ENCODE peak calls at places on chromosomes 5 and 9, in seven cellular contexts. U is kidney, P is left ventricle myocardium inferior, S is mesendoderm, D is psoas muscle, C is GM23248, V is stomach. X is an unnamed sample.

GRCh38 chr5:134079748-134080581 is 34.5 kb upstream of the TCF7 start:
- DNase-seq in V (no peak), U (no peak), P (no peak), D (no peak), S (no peak), C (no peak), X (no peak)

GRCh38 chr5:170302729-170303501 is 5.3 kb upstream of the LCP2 start:
- DNase-seq in V (no peak), D (peak; percentile 72), S (peak; percentile 46), C (no peak), U (peak; percentile 90), P (peak; percentile 63), X (peak; percentile 85)

GRCh38 chr5:155076379-155076778 is 62.8 kb downstream of the KIF4B start:
- DNase-seq in S (no peak), C (no peak), U (no peak), P (no peak), V (no peak), D (no peak), X (no peak)

GRCh38 chr5:122908662-122909061 is 63.2 kb downstream of the SNX24 start:
- DNase-seq in S (peak; percentile 54), P (no peak), D (no peak), V (no peak), U (no peak), C (peak; percentile 24), X (no peak)

GRCh38 chr5:74186351-74187315 is 453.9 kb downstream of the ENC1 start:
- DNase-seq in S (no peak), U (no peak), C (peak; percentile 60), V (no peak), P (no peak), D (no peak), X (no peak)

GRCh38 chr9:121073038-121073437 is 1.7 kb upstream of the CNTRL start:
- DNase-seq in V (peak; percentile 39), P (peak; percentile 36), S (no peak), C (peak; percentile 85), U (no peak), D (peak; percentile 64), X (peak; percentile 76)

GRCh38 chr9:95028855-95029219 is 288.7 kb downstream of the FANCC start:
- DNase-seq in C (no peak), V (no peak), S (no peak), P (no peak), U (no peak), D (no peak), X (no peak)

GRCh38 chr5:156824800-156825199 is 25.3 kb upstream of the PPP1R2B start:
- DNase-seq in C (peak; percentile 78), D (no peak), U (no peak), P (no peak), S (peak; percentile 80), V (no peak), X (no peak)

GRCh38 chr9:110977259-110977709 is 61.0 kb downstream of the LPAR1 start:
- DNase-seq in U (no peak), V (peak; percentile 70), P (no peak), S (no peak), D (no peak), C (peak; percentile 69), X (no peak)

GRCh38 chr5:78555870-78556269 is 92.7 kb downstream of the LHFPL2 start:
- DNase-seq in P (no peak), D (no peak), S (no peak), U (no peak), C (no peak), V (no peak), X (no peak)

GRCh38 chr9:125549465-125550215 is 157.4 kb downstream of the MAPKAP1 start:
- DNase-seq in S (no peak), C (peak; percentile 79), V (peak; percentile 77), U (no peak), P (no peak), D (peak; percentile 60), X (no peak)

GRCh38 chr9:7185612-7186011 is 427.8 kb downstream of the KDM4C start:
- DNase-seq in P (no peak), S (peak; percentile 99), C (peak; percentile 84), V (no peak), D (no peak), U (no peak), X (no peak)

GRCh38 chr9:127210851-127211730 is 53.5 kb upstream of the GARNL3 start:
- DNase-seq in D (no peak), S (peak; percentile 78), C (no peak), U (no peak), P (no peak), V (no peak), X (no peak)

GRCh38 chr5:54772232-54773168 is 212.9 kb downstream of the ESM1 start:
- DNase-seq in D (no peak), V (no peak), U (no peak), S (no peak), C (no peak), P (no peak), X (no peak)

GRCh38 chr5:13108281-13108680 is 836.2 kb downstream of the DNAH5 start:
- DNase-seq in P (no peak), V (no peak), U (no peak), D (no peak), C (no peak), S (no peak), X (no peak)

GRCh38 chr5:10456583-10457562 is 15.2 kb downstream of the ROPN1L start:
- DNase-seq in U (no peak), P (no peak), S (no peak), C (peak; percentile 87), V (no peak), D (no peak), X (no peak)

GRCh38 chr5:119353213-119353612 is 2.6 kb upstream of the TNFAIP8 start:
- DNase-seq in U (no peak), V (no peak), S (peak; percentile 47), C (no peak), D (no peak), P (no peak), X (no peak)
- H3K4me1 ChIP-seq in U (peaks cover 2% of the 10 kb centered on the region), V (peaks cover 42% of the 10 kb centered on the region), S (peaks cover 11% of the 10 kb centered on the region), C (peaks cover 16% of the 10 kb centered on the region), D (no peaks in the 10 kb centered on the region), P (peaks cover 39% of the 10 kb centered on the region), X (peaks cover 5% of the 10 kb centered on the region)

DNA sequence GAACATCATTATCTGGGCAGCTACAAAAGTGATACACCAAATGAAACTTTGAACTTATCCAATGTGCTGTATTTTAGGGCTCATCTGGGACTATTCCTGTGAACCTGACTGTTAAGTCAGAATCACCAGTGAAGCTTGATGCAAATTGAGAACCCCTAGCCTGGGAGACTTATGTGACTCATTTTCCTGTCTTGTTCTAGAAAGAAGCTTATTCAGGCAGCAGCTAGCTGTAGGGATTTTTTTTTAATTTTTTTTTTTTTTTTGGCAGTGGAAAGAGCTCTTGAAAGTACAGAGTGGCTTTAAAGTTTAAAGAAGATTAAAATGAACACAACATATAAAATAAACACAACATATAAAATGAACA is 81.1 kb upstream of the TNFAIP8 start:
- DNase-seq in S (peak; percentile 36), D (no peak), P (no peak), V (no peak), C (peak; percentile 75), U (no peak), X (no peak)
- H3K4me1 ChIP-seq in S (peaks cover 26% of the 10 kb centered on the region), D (no peaks in the 10 kb centered on the region), P (peaks cover 44% of the 10 kb centered on the region), V (peaks cover 72% of the 10 kb centered on the region), C (peaks cover 12% of the 10 kb centered on the region), U (no peaks in the 10 kb centered on the region), X (peaks cover 9% of the 10 kb centered on the region)

GRCh38 chr5:152995214-152995725 is 495.2 kb upstream of the GRIA1 start:
- DNase-seq in V (no peak), S (no peak), U (no peak), D (no peak), P (no peak), C (no peak), X (no peak)

GRCh38 chr5:152990771-152991170 is 499.7 kb upstream of the GRIA1 start:
- DNase-seq in S (no peak), D (no peak), V (no peak), C (no peak), U (no peak), P (no peak), X (no peak)

GRCh38 chr5:152987156-152987555 is 503.3 kb upstream of the GRIA1 start:
- DNase-seq in C (no peak), P (no peak), S (no peak), D (no peak), V (peak; percentile 26), U (no peak), X (no peak)

GRCh38 chr5:152994040-152994439 is 496.4 kb upstream of the GRIA1 start:
- DNase-seq in D (no peak), V (no peak), S (no peak), U (no peak), P (no peak), C (no peak), X (no peak)

GRCh38 chr5:152990217-152990616 is 500.3 kb upstream of the GRIA1 start:
- DNase-seq in S (no peak), D (no peak), P (no peak), C (no peak), U (no peak), V (no peak), X (no peak)
- H3K4me1 ChIP-seq in S (no peaks in the 10 kb centered on the region), D (no peaks in the 10 kb centered on the region), P (no peaks in the 10 kb centered on the region), C (no peaks in the 10 kb centered on the region), U (no peaks in the 10 kb centered on the region), V (peaks cover 30% of the 10 kb centered on the region), X (peaks cover 3% of the 10 kb centered on the region)

DNA sequence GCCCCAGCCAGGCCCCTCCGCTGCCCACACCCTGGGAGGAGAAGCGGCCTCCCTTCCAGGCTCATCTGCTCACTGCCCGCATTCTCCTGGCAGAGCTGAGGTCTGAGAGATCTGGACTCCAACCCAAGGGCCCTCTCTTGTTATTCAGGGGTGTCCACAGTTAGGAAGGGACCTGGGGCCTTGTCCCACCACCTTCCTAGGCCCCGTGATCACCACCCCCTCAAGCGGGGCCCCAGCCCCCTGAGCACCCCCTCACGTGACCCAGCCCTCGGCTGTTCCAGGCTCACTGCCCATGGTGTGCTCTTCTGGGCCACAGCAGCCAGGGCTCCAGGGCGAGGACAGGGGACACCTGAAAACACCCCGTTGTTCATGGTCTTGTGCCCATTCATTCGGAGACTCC is 48.7 kb downstream of the NEURL1B start:
- DNase-seq in D (no peak), V (no peak), U (peak; percentile 59), P (no peak), C (no peak), S (no peak), X (no peak)
- H3K4me1 ChIP-seq in D (peaks cover 12% of the 10 kb centered on the region), V (peaks cover 37% of the 10 kb centered on the region), U (no peaks in the 10 kb centered on the region), P (peaks cover 99% of the 10 kb centered on the region), C (no peaks in the 10 kb centered on the region), S (no peaks in the 10 kb centered on the region), X (no peaks in the 10 kb centered on the region)

GRCh38 chr9:99105152-99106043 is 485 bp downstream of the TGFBR1 start:
- DNase-seq in C (peak; percentile 91), U (peak; percentile 95), D (peak; percentile 90), S (peak; percentile 58), V (peak; percentile 82), P (peak; percentile 82), X (peak; percentile 93)
- H3K4me1 ChIP-seq in C (peaks cover 53% of the 10 kb centered on the region), U (peaks cover 15% of the 10 kb centered on the region), D (peaks cover 44% of the 10 kb centered on the region), S (peaks cover 10% of the 10 kb centered on the region), V (peaks cover 69% of the 10 kb centered on the region), P (peaks cover 60% of the 10 kb centered on the region), X (no peaks in the 10 kb centered on the region)

GRCh38 chr5:159059722-159060121 is 40.0 kb downstream of the EBF1 start:
- DNase-seq in C (no peak), P (no peak), S (no peak), D (no peak), V (no peak), U (no peak), X (no peak)
- H3K4me1 ChIP-seq in C (peaks cover 51% of the 10 kb centered on the region), P (peaks cover 50% of the 10 kb centered on the region), S (no peaks in the 10 kb centered on the region), D (no peaks in the 10 kb centered on the region), V (no peaks in the 10 kb centered on the region), U (no peaks in the 10 kb centered on the region), X (peaks cover 2% of the 10 kb centered on the region)